ENCODE peak calls at places on chromosomes 11 and 22, in seven cellular contexts. A, C, K, V, M, Z and O are unnamed samples.

GRCh38 chr11:106228996-106229395 is 151.5 kb downstream of the AASDHPPT start:
- DNase-seq in A (no peak), C (no peak), K (no peak), V (no peak), M (no peak), Z (no peak), O (no peak)

GRCh38 chr11:109026891-109027489 is 362.1 kb downstream of the DDX10 start:
- DNase-seq in A (no peak), C (no peak), K (no peak), V (no peak), M (no peak), Z (no peak), O (no peak)

GRCh38 chr11:73172992-73173656 is 31.0 kb upstream of the FCHSD2 start:
- DNase-seq in A (no peak), C (no peak), K (no peak), V (no peak), M (no peak), Z (no peak), O (peak; percentile 91)

GRCh38 chr11:64834723-64835615 is 9.5 kb downstream of the CDC42BPG start:
- DNase-seq in A (no peak), C (no peak), K (no peak), V (no peak), M (no peak), Z (no peak), O (no peak)

GRCh38 chr22:45584121-45584570 is 81.5 kb downstream of the FBLN1 start:
- DNase-seq in A (no peak), C (no peak), K (no peak), V (no peak), M (no peak), Z (no peak), O (no peak)

GRCh38 chr11:66868726-66869291 is 11.9 kb downstream of the LRFN4 start:
- DNase-seq in A (peak; percentile 87), C (no peak), K (peak; percentile 71), V (peak; percentile 89), M (peak; percentile 40), Z (peak; percentile 71), O (peak; percentile 82)

GRCh38 chr11:2651826-2652237 is 48.0 kb downstream of the KCNQ1OT1 start:
- DNase-seq in A (peak; percentile 2), C (no peak), K (no peak), V (no peak), M (no peak), Z (peak; percentile 73), O (no peak)

GRCh38 chr11:95923730-95924413 is at the start of gene MTMR2:
- DNase-seq in A (peak; percentile 81), C (no peak), K (peak; percentile 31), V (peak; percentile 90), M (peak; percentile 16), Z (peak; percentile 90), O (peak; percentile 57)

GRCh38 chr11:101738494-101738893 is 154.7 kb upstream of the TRPC6 start:
- DNase-seq in A (no peak), C (no peak), K (no peak), V (no peak), M (no peak), Z (no peak), O (no peak)

GRCh38 chr22:41352058-41352457 is 29.7 kb upstream of the TEF start:
- DNase-seq in A (no peak), C (peak; percentile 15), K (peak; percentile 6), V (no peak), M (no peak), Z (no peak), O (no peak)

GRCh38 chr22:35987487-35987886 is 41.1 kb downstream of the RBFOX2 start:
- DNase-seq in A (no peak), C (no peak), K (no peak), V (no peak), M (no peak), Z (peak; percentile 18), O (peak; percentile 15)

GRCh38 chr11:128422576-128423370 is 164.6 kb downstream of the ETS1 start:
- DNase-seq in A (no peak), C (no peak), K (no peak), V (no peak), M (no peak), Z (peak; percentile 84), O (no peak)

GRCh38 chr11:18368236-18368635 is 26.1 kb upstream of the LDHA start:
- DNase-seq in A (no peak), C (no peak), K (no peak), V (no peak), M (no peak), Z (no peak), O (no peak)

GRCh38 chr11:70630816-70631623 is 232.7 kb downstream of the CTTN start:
- DNase-seq in A (no peak), C (no peak), K (no peak), V (no peak), M (no peak), Z (no peak), O (no peak)

GRCh38 chr11:19187101-19187500 is 14.7 kb downstream of the CSRP3 start:
- DNase-seq in A (no peak), C (no peak), K (no peak), V (no peak), M (no peak), Z (no peak), O (no peak)

GRCh38 chr11:118027694-118028093 is 41.5 kb downstream of the IL10RA start:
- DNase-seq in A (no peak), C (no peak), K (no peak), V (no peak), M (no peak), Z (no peak), O (no peak)

GRCh38 chr11:112219476-112220232 is 6.6 kb upstream of the PTS start:
- DNase-seq in A (peak; percentile 72), C (peak; percentile 78), K (peak; percentile 71), V (no peak), M (peak; percentile 56), Z (peak; percentile 72), O (peak; percentile 72)

GRCh38 chr22:36026741-36027140 is 1.9 kb downstream of the RBFOX2 start:
- DNase-seq in A (no peak), C (no peak), K (no peak), V (no peak), M (no peak), Z (no peak), O (no peak)

GRCh38 chr11:67027483-67027930 is 4.6 kb downstream of the SYT12 start:
- DNase-seq in A (no peak), C (no peak), K (no peak), V (no peak), M (no peak), Z (no peak), O (no peak)

GRCh38 chr11:71400216-71400615 is 48.0 kb downstream of the DHCR7 start:
- DNase-seq in A (no peak), C (no peak), K (no peak), V (no peak), M (no peak), Z (no peak), O (no peak)

GRCh38 chr11:11403763-11404725 is 51.0 kb upstream of the CSNK2A3 start:
- DNase-seq in A (no peak), C (no peak), K (no peak), V (no peak), M (no peak), Z (no peak), O (no peak)
- TF ChIP-seq SIN3A in A (no peak), C (no peak), K (no peak), V (no peak), M (no peak), Z (no peak), O (no peak)

GRCh38 chr22:19002684-19003038 is 66.6 kb upstream of the PRODH start:
- DNase-seq in A (no peak), C (no peak), K (no peak), V (no peak), M (no peak), Z (no peak), O (no peak)

GRCh38 chr22:19003518-19003917 is 67.4 kb upstream of the PRODH start:
- DNase-seq in A (no peak), C (no peak), K (no peak), V (no peak), M (no peak), Z (no peak), O (no peak)

GRCh38 chr22:18998998-18999397 is 62.9 kb upstream of the PRODH start:
- DNase-seq in A (peak; percentile 94), C (no peak), K (no peak), V (peak; percentile 92), M (no peak), Z (no peak), O (no peak)

GRCh38 chr22:18999416-18999815 is 63.3 kb upstream of the PRODH start:
- DNase-seq in A (no peak), C (no peak), K (no peak), V (no peak), M (no peak), Z (no peak), O (no peak)

GRCh38 chr22:19001204-19001603 is 65.1 kb upstream of the PRODH start:
- DNase-seq in A (no peak), C (no peak), K (no peak), V (no peak), M (no peak), Z (no peak), O (no peak)
- TF ChIP-seq SIN3A in A (no peak), C (no peak), K (no peak), V (no peak), M (no peak), Z (no peak), O (no peak)

GRCh38 chr11:68463714-68464113 is 3.2 kb downstream of the PPP6R3 start:
- DNase-seq in A (no peak), C (no peak), K (no peak), V (no peak), M (no peak), Z (no peak), O (no peak)

GRCh38 chr11:68460741-68461283 is at the start of gene PPP6R3:
- DNase-seq in A (no peak), C (no peak), K (no peak), V (no peak), M (no peak), Z (no peak), O (no peak)

GRCh38 chr11:68457898-68458249 is 2.7 kb upstream of the PPP6R3 start:
- DNase-seq in A (no peak), C (no peak), K (no peak), V (no peak), M (no peak), Z (no peak), O (peak; percentile 25)

GRCh38 chr11:68459886-68460740 is 439 bp upstream of the PPP6R3 start:
- DNase-seq in A (peak; percentile 98), C (peak; percentile 96), K (peak; percentile 96), V (peak; percentile 97), M (peak; percentile 90), Z (peak; percentile 99), O (peak; percentile 97)

GRCh38 chr11:68461284-68461861 is 821 bp downstream of the PPP6R3 start:
- DNase-seq in A (no peak), C (no peak), K (no peak), V (no peak), M (no peak), Z (peak; percentile 62), O (no peak)
- TF ChIP-seq SIN3A in A (peak; percentile 32), C (peak; percentile 32), K (peak; percentile 32), V (no peak), M (no peak), Z (no peak), O (no peak)

GRCh38 chr11:78711732-78712131 is 137.1 kb upstream of the NARS2 start:
- DNase-seq in A (no peak), C (no peak), K (no peak), V (no peak), M (no peak), Z (no peak), O (no peak)

GRCh38 chr11:78704811-78705210 is 130.1 kb upstream of the NARS2 start:
- DNase-seq in A (no peak), C (no peak), K (no peak), V (no peak), M (no peak), Z (no peak), O (no peak)

GRCh38 chr11:78708388-78708787 is 133.7 kb upstream of the NARS2 start:
- DNase-seq in A (no peak), C (no peak), K (no peak), V (no peak), M (no peak), Z (no peak), O (no peak)
- TF ChIP-seq SIN3A in A (no peak), C (no peak), K (no peak), V (no peak), M (no peak), Z (no peak), O (no peak)